ENCODE peak calls at places on chromosomes 4 and X, in seven cellular contexts. U is AG04449, B is stomach, N is adrenal gland, M is upper lobe of right lung, A is fibroblast of the aortic adventitia, C is ascending aorta. F is an unnamed sample.

GRCh38 chr4:57095956-57096355 is 14.2 kb downstream of the IGFBP7 start:
- DNase-seq in B (no peak), M (no peak), U (no peak), C (no peak), N (no peak), A (peak), F (peak)

GRCh38 chr4:155676430-155676825 is 9.8 kb downstream of the GUCY1A1 start:
- DNase-seq in B (no peak), U (no peak), N (no peak), C (no peak), M (no peak), A (no peak), F (no peak)

GRCh38 chr4:118086334-118086733 is 52.0 kb downstream of the NDST3 start:
- DNase-seq in A (peak), B (no peak), C (no peak), M (no peak), U (peak), N (no peak), F (no peak)

GRCh38 chrX:149652232-149652981 is 20.8 kb upstream of the TMEM185A start:
- DNase-seq in A (no peak), B (no peak), M (no peak), N (no peak), C (no peak), U (no peak), F (no peak)

GRCh38 chr4:146033149-146033548 is 94.5 kb upstream of the ZNF827 start:
- DNase-seq in N (no peak), B (peak), C (no peak), U (no peak), A (no peak), M (no peak), F (no peak)

GRCh38 chr4:48028654-48029053 is 12.1 kb downstream of the NIPAL1 start:
- DNase-seq in U (no peak), B (no peak), C (no peak), N (no peak), M (no peak), A (no peak), F (no peak)

GRCh38 chrX:153981771-153982533 is 9.4 kb downstream of the TMEM187 start:
- DNase-seq in B (no peak), A (no peak), U (no peak), M (peak), N (peak), C (no peak), F (no peak)

GRCh38 chr4:127000090-127000489 is 632.7 kb upstream of the INTU start:
- DNase-seq in M (no peak), C (no peak), B (no peak), U (no peak), N (no peak), A (no peak), F (no peak)

GRCh38 chrX:47637546-47638195 is 7.9 kb upstream of the CFP start:
- DNase-seq in M (peak), B (peak), N (peak), A (no peak), C (no peak), U (no peak), F (no peak)

GRCh38 chr4:182447938-182448280 is 204.7 kb downstream of the TENM3 start:
- DNase-seq in A (peak), N (no peak), U (no peak), B (no peak), C (no peak), M (no peak), F (no peak)

GRCh38 chr4:158282252-158282651 is 72.0 kb downstream of the TMEM144 start:
- DNase-seq in M (no peak), C (no peak), N (no peak), A (peak), U (no peak), B (no peak), F (peak)

GRCh38 chrX:80432863-80433262 is 12.6 kb downstream of the TENT5D start:
- DNase-seq in N (no peak), C (no peak), A (peak), B (no peak), M (no peak), U (no peak), F (peak)

GRCh38 chr4:5660185-5660584 is 48.2 kb downstream of the EVC2 start:
- DNase-seq in B (no peak), M (no peak), N (no peak), A (peak), C (no peak), U (no peak), F (peak)

GRCh38 chrX:130109429-130110378 is 593 bp downstream of the ELF4 start:
- DNase-seq in M (no peak), N (no peak), B (no peak), U (no peak), C (no peak), A (peak), F (peak)

GRCh38 chr4:87844476-87844875 is 11.7 kb downstream of the MEPE start:
- DNase-seq in C (no peak), N (no peak), M (no peak), B (no peak), A (peak), U (no peak), F (peak)

GRCh38 chrX:40471965-40472648 is 108.7 kb upstream of the ATP6AP2 start:
- DNase-seq in M (peak), A (peak), N (no peak), U (peak), C (no peak), B (peak), F (peak)

GRCh38 chr4:127988638-127989037 is 23.4 kb downstream of the ABHD18 start:
- DNase-seq in N (no peak), U (no peak), A (no peak), M (no peak), C (no peak), B (no peak), F (no peak)

GRCh38 chr4:5078015-5078414 is 26.7 kb downstream of the STK32B start:
- DNase-seq in B (no peak), C (no peak), M (no peak), A (no peak), N (no peak), U (no peak), F (no peak)

GRCh38 chrX:145609951-145610511 is 207.6 kb upstream of the SLITRK2 start:
- DNase-seq in B (no peak), M (no peak), C (no peak), N (no peak), A (peak), U (no peak), F (peak)

GRCh38 chrX:21375795-21376069 is 1.5 kb downstream of the CNKSR2 start:
- DNase-seq in A (no peak), C (no peak), M (no peak), U (no peak), N (no peak), B (no peak), F (no peak)
- TF ChIP-seq CTCF in A (no peak), C (no peak), M (no peak), U (no peak), N (no peak), B (no peak), F (no peak)

GRCh38 chr4:184537269-184538022 is 63.1 kb upstream of the IRF2 start:
- DNase-seq in B (peak), U (peak), C (peak), N (peak), A (peak), M (peak), F (peak)

GRCh38 chr4:184538023-184538599 is 63.8 kb upstream of the IRF2 start:
- DNase-seq in M (peak), C (peak), B (peak), U (peak), A (peak), N (peak), F (peak)

GRCh38 chr4:184536881-184537248 is 62.5 kb upstream of the IRF2 start:
- DNase-seq in B (no peak), N (no peak), A (no peak), C (no peak), U (no peak), M (no peak), F (no peak)

GRCh38 chr4:184534511-184535391 is 60.4 kb upstream of the IRF2 start:
- DNase-seq in U (peak), N (peak), M (no peak), B (no peak), A (peak), C (no peak), F (peak)

DNA sequence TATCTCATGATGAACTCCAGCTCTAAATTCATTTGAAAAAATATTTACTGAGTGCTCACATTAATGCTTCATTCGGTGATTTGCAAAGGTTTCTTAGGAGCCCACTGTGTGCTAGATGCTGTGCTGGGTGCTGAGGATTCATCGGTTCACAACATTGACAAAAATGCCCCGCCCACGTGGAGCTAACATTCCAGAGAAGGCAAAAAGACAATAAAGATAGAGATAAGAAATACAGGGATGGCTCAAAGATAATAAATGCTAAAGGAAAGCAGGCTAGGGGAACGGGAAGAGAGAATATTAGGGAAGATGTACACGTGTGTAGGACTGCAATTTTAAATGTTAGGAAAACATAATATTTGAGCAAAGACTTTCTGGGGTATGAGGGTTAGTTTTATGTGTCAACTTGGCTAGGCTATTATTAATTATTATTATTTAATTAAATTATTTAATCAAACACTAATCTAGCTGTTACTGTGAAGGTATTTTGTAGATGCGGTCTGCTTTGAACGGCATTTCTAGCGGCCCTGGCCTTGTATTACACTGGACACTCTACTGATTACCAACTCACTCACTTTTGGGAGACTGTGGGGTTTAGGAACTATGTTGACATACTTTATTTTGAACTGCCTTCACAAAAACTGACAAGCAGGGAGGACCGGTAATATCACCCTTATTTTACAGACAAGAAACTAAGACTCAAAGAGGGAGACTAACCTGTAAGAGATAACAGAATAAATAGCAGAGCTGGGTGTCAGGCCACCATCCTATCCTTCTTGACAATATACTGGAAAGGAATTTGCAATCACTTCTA is 61.9 kb upstream of the IRF2 start:
- DNase-seq in M (no peak), A (no peak), N (no peak), C (no peak), B (no peak), U (no peak), F (no peak)
- H3K4me3 ChIP-seq in M (peak), A (peak), N (no peak), C (peak), B (peak), U (peak), F (peak)

DNA sequence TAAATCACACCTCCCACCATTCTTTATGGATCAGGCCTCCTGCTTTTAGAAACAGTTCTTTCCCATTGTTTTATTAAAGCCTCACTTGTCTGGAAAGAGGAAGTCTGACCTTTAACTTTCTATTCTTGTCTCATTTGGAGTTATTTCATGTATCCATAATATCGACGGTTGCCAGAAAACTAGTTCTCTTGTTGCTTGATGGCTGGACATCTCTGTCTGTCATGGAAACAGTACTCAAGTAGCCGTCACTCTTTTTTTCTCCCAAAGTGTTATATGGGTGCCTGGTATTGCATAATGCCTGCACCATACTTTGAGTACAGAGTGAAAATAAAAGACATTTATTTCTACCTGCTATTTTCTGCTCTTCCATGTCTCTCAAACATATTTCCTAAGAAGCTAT is 61.4 kb downstream of the PHEX start:
- DNase-seq in M (no peak), U (no peak), C (no peak), B (no peak), N (no peak), A (no peak), F (no peak)
- TF ChIP-seq CTCF in M (no peak), U (no peak), C (no peak), B (no peak), N (no peak), A (no peak), F (no peak)

DNA sequence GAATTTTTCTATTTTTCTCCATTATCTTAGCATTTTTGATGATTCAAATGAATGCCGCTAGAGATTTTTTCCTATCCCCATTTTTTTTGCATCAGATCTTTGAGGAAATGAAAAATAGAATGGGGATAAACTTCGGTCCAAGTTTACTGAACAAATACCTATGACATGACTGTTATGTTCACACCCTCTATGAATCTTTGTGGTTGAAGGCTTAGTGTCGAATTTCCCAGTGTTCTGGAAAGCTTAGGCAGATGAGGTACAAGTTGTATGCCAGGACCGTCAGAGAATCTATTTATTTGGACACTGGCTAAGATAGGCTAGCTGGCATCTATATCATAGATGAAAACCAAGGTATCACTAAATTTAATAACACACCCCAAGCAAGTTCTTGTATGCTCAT is 123.4 kb downstream of the SPCS3 start:
- DNase-seq in C (no peak), N (no peak), U (peak), A (peak), M (no peak), B (no peak), F (peak)
- H3K4me3 ChIP-seq in C (no peak), N (no peak), U (no peak), A (no peak), M (no peak), B (no peak), F (no peak)

DNA sequence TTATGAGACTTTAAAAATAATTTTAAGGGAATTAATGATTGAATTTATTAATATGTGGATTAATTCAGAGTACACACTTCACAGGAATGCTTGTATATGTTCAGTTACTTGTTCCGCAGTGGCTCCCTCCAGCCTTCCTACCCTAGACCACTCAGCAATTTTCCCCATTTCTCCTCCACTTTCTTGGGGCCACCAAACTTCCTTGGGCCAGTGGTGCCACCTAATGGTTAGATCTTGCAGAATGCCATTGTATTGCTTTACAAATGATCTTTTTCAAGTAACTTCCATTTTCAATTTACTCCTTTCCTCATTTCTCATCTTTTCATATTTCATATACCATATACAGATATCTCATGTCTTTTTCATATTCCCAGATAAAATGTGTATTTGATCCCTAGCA is 3.6 kb upstream of the RNF175 start:
- DNase-seq in M (no peak), A (no peak), B (no peak), U (no peak), C (no peak), N (no peak), F (peak)
- TF ChIP-seq CTCF in M (peak), A (peak), B (no peak), U (no peak), C (no peak), N (no peak), F (peak)

DNA sequence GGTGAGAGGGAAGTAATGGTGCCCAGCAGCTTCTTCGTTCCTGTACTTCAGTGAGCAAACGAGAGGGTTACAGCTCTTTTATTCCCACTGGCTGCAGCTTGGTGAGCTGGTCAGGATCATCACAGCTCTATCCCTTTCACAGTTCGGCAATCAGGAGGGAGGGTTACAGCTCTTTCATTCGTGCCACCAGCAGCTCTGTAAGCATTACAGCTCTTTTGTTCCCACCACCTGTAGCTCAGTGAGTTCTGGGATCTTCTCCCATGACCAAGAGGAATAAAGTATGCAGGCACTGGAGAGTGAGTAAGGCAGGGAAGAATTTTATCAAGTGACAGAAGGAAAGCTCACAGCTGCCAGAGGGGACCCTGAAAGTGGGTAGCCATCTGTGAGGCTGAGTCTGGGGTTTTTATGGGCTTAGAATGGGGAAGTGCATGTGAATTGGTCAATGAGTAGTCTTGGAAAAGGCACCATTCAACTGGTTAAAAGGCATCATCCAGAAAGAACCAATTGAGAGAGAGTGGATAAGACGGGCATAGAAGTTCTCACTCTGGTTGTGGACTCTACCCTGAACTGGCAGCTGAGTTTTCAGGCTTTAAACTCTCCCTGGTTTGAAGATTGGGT is 123.7 kb downstream of the COX18 start:
- DNase-seq in C (no peak), N (no peak), B (no peak), U (no peak), M (no peak), A (no peak), F (no peak)
- H3K4me3 ChIP-seq in C (no peak), N (no peak), B (no peak), U (no peak), M (no peak), A (no peak), F (no peak)